ENCODE peak calls at places on chromosomes 7 and 10, in eight cellular contexts. J is HCT116, S is GM23248, P is A549, T is NT2/D1, N is SJSA1, U is neuronal stem cell, L is Peyer's patch. Q is an unnamed sample.

GRCh38 chr10:29731760-29732159 is 97.0 kb upstream of the SVIL start:
- DNase-seq in J (no peak), S (no peak), P (no peak), T (no peak), N (no peak), U (no peak), L (no peak), Q (no peak)

GRCh38 chr7:30596721-30597120 is 2.0 kb downstream of the GARS1 start:
- DNase-seq in J (no peak), S (peak), P (no peak), T (no peak), N (no peak), U (no peak), L (no peak), Q (no peak)

GRCh38 chr10:25615926-25616325 is 318.1 kb upstream of the MYO3A start:
- DNase-seq in J (no peak), S (no peak), P (no peak), T (no peak), N (no peak), U (no peak), L (no peak), Q (no peak)

GRCh38 chr7:17234398-17235021 is 63.9 kb upstream of the AHR start:
- DNase-seq in J (peak), S (peak), P (peak), T (no peak), N (peak), U (no peak), L (no peak), Q (peak)

GRCh38 chr7:82617156-82617555 is 173.6 kb upstream of the CACNA2D1 start:
- DNase-seq in J (no peak), S (no peak), P (no peak), T (no peak), N (no peak), U (no peak), L (no peak), Q (no peak)

GRCh38 chr7:90709501-90710465 is 113.7 kb downstream of the CDK14 start:
- DNase-seq in J (no peak), S (peak), P (no peak), T (no peak), N (no peak), U (no peak), L (no peak), Q (no peak)

GRCh38 chr10:85532821-85533220 is 833.8 kb downstream of the GRID1 start:
- DNase-seq in J (no peak), S (no peak), P (no peak), T (no peak), N (no peak), U (no peak), L (no peak), Q (no peak)

GRCh38 chr10:26437637-26438461 is at the start of gene APBB1IP:
- DNase-seq in J (no peak), S (peak), P (no peak), T (no peak), N (no peak), U (no peak), L (peak), Q (peak)

GRCh38 chr7:151590801-151591771 is 71.4 kb upstream of the RHEB start:
- DNase-seq in J (no peak), S (no peak), P (no peak), T (no peak), N (no peak), U (no peak), L (no peak), Q (no peak)

GRCh38 chr10:124535731-124536495 is 74.3 kb downstream of the LHPP start:
- DNase-seq in J (no peak), S (no peak), P (no peak), T (no peak), N (no peak), U (no peak), L (no peak), Q (no peak)

GRCh38 chr10:24503627-24504320 is 219.9 kb downstream of the ARHGAP21 start:
- DNase-seq in J (peak), S (peak), P (peak), T (peak), N (peak), U (peak), L (no peak), Q (peak)

GRCh38 chr7:144835166-144835611 is 664 bp downstream of the TPK1 start:
- DNase-seq in J (no peak), S (peak), P (peak), T (no peak), N (peak), U (no peak), L (peak), Q (no peak)

GRCh38 chr10:24882047-24882698 is 70.2 kb downstream of the PRTFDC1 start:
- DNase-seq in J (no peak), S (peak), P (no peak), T (no peak), N (no peak), U (no peak), L (no peak), Q (peak)

GRCh38 chr10:13213163-13213562 is 21.0 kb downstream of the UCMA start:
- DNase-seq in J (no peak), S (no peak), P (no peak), T (no peak), N (no peak), U (no peak), L (no peak), Q (no peak)

GRCh38 chr10:73887038-73888015 is 13.0 kb upstream of the CAMK2G start:
- DNase-seq in J (peak), S (peak), P (peak), T (no peak), N (peak), U (no peak), L (peak), Q (no peak)

GRCh38 chr7:92608380-92609322 is 18.5 kb upstream of the FAM133B start:
- DNase-seq in J (no peak), S (no peak), P (no peak), T (peak), N (no peak), U (peak), L (peak), Q (no peak)

GRCh38 chr10:105800626-105801025 is 1159.5 kb downstream of the SORCS3 start:
- DNase-seq in J (no peak), S (no peak), P (no peak), T (no peak), N (no peak), U (no peak), L (no peak), Q (no peak)

GRCh38 chr10:35600193-35600592 is 4.9 kb upstream of the GJD4 start:
- DNase-seq in J (no peak), S (no peak), P (peak), T (no peak), N (no peak), U (no peak), L (no peak), Q (no peak)

GRCh38 chr10:69661414-69662172 is 31.5 kb downstream of the FAM241B start:
- DNase-seq in J (no peak), S (no peak), P (no peak), T (no peak), N (no peak), U (no peak), L (no peak), Q (no peak)

GRCh38 chr10:17292375-17292774 is 64.3 kb downstream of the VIM start:
- DNase-seq in J (no peak), S (peak), P (no peak), T (no peak), N (no peak), U (no peak), L (no peak), Q (no peak)

GRCh38 chr10:59098387-59098786 is 78.1 kb upstream of the PHYHIPL start:
- DNase-seq in J (no peak), S (peak), P (no peak), T (no peak), N (peak), U (no peak), L (no peak), Q (no peak)

GRCh38 chr10:102113956-102114857 is 6.0 kb downstream of the LDB1 start:
- DNase-seq in J (no peak), S (peak), P (no peak), T (no peak), N (peak), U (no peak), L (peak), Q (no peak)

GRCh38 chr7:88985309-88985708 is 189.8 kb upstream of the TEX47 start:
- DNase-seq in J (no peak), S (no peak), P (no peak), T (no peak), N (no peak), U (peak), L (no peak), Q (no peak)

GRCh38 chr10:12337973-12338372 is 11.4 kb upstream of the CAMK1D start:
- DNase-seq in J (no peak), S (no peak), P (no peak), T (no peak), N (peak), U (no peak), L (no peak), Q (no peak)

GRCh38 chr7:29606287-29606721 is 42.7 kb downstream of the PRR15 start:
- DNase-seq in J (no peak), S (peak), P (peak), T (no peak), N (peak), U (no peak), L (peak), Q (no peak)

GRCh38 chr7:139252451-139252850 is 21.4 kb downstream of the UBN2 start:
- DNase-seq in J (no peak), S (peak), P (no peak), T (no peak), N (no peak), U (no peak), L (no peak), Q (no peak)

GRCh38 chr7:111958889-111959288 is 247.3 kb downstream of the DOCK4 start:
- DNase-seq in J (no peak), S (no peak), P (no peak), T (no peak), N (no peak), U (no peak), L (no peak), Q (no peak)

GRCh38 chr7:14389052-14389988 is 399.9 kb upstream of the ETV1 start:
- DNase-seq in J (no peak), S (no peak), P (no peak), T (no peak), N (no peak), U (no peak), L (no peak), Q (no peak)

GRCh38 chr7:23617482-23617881 is 20.3 kb downstream of the CCDC126 start:
- DNase-seq in J (no peak), S (no peak), P (no peak), T (no peak), N (no peak), U (no peak), L (no peak), Q (no peak)

GRCh38 chr7:18700147-18700546 is 204.6 kb downstream of the HDAC9 start:
- DNase-seq in J (peak), S (no peak), P (peak), T (peak), N (no peak), U (no peak), L (no peak), Q (no peak)

GRCh38 chr10:69278446-69278963 is at the start of gene HK1:
- DNase-seq in J (no peak), S (peak), P (no peak), T (peak), N (no peak), U (peak), L (no peak), Q (no peak)

GRCh38 chr7:148078126-148078525 is 512.4 kb upstream of the C7orf33 start:
- DNase-seq in J (no peak), S (no peak), P (no peak), T (no peak), N (no peak), U (no peak), L (no peak), Q (no peak)

GRCh38 chr7:106009511-106010226 is 46.6 kb downstream of the CDHR3 start:
- DNase-seq in J (peak), S (peak), P (peak), T (peak), N (peak), U (peak), L (peak), Q (peak)

GRCh38 chr7:50299163-50299562 is 5.4 kb upstream of the IKZF1 start:
- DNase-seq in J (no peak), S (no peak), P (no peak), T (no peak), N (no peak), U (no peak), L (no peak), Q (no peak)

GRCh38 chr10:72691470-72692056 is 380 bp upstream of the MCU start:
- DNase-seq in J (peak), S (no peak), P (no peak), T (no peak), N (no peak), U (peak), L (no peak), Q (no peak)

GRCh38 chr10:77279207-77279606 is 358.4 kb downstream of the KCNMA1 start:
- DNase-seq in J (no peak), S (peak), P (no peak), T (no peak), N (no peak), U (no peak), L (no peak), Q (no peak)

GRCh38 chr10:130498042-130498441 is 361.9 kb downstream of the GLRX3 start:
- DNase-seq in J (no peak), S (no peak), P (no peak), T (no peak), N (no peak), U (no peak), L (no peak), Q (no peak)

GRCh38 chr10:130495116-130495862 is 359.1 kb downstream of the GLRX3 start:
- DNase-seq in J (no peak), S (no peak), P (no peak), T (no peak), N (no peak), U (no peak), L (no peak), Q (no peak)

GRCh38 chr10:130493446-130494198 is 357.4 kb downstream of the GLRX3 start:
- DNase-seq in J (no peak), S (no peak), P (no peak), T (no peak), N (no peak), U (no peak), L (no peak), Q (no peak)

GRCh38 chr10:130497056-130498010 is 361.1 kb downstream of the GLRX3 start:
- DNase-seq in J (no peak), S (no peak), P (no peak), T (no peak), N (no peak), U (no peak), L (no peak), Q (no peak)

DNA sequence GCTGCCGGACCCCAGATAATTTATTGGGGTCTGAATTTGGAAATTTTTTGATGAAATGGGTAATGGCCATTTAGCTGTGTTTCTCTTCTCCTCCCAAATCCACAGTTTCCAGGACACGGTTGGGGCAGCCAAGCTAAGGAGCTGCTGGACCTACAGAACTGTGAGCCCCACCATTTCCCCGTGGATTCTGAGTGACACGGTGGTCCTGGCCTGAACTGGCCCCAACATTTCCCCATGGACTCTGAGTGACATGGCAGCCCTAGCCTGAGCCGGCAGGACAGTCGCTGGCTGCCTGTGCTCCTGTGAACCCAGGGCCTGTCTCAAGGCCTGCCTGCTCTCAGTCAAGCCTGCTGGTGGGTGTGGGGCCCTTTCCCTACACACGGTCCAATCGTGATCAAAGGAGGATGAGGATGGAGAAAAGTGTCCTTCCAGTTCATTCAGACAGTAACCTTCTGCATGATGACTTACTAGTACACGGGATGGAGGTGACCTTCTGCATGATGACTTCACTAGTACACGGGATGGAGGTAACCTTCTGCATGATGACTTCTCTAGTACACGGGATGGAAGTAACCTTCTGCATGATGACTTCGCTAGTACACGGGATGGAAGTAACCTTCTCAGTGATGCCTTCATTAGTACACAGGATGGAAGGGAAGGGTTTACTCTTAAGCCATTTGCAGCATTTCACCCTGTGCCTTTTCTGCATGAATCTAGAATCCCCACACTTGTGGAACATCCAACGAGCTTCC is 359.9 kb downstream of the GLRX3 start:
- DNase-seq in J (no peak), S (no peak), P (no peak), T (no peak), N (peak), U (no peak), L (peak), Q (no peak)
- H3K4me3 ChIP-seq in J (no peak), S (no peak), P (no peak), T (no peak), N (no peak), U (no peak), L (no peak), Q (no peak)

DNA sequence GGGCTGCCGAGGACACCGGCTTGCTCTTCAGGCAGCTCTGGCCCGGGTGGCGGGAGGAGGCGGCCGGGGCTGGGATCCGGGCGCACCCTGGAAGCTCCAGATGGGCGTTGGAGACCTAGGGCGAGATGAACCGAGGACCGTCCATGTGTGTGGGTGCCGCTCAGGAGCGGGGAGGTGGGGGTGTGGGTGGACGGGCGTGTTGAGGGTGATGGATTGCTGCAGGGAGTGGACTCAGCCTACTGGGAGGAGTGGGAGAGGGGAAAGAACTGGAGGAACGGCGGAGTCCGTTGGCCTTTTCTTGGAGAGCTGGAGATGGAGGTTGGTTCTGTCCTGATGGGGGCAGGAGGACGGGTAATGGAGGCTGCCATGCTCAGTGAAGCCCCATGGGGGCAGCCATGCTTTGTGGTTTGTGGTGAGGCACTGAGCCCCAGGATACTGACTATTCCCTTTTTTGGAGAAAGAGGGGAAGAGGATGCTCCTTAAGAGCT is 27.1 kb downstream of the HIF1AN start:
- DNase-seq in J (no peak), S (peak), P (peak), T (peak), N (no peak), U (no peak), L (no peak), Q (peak)
- H3K4me3 ChIP-seq in J (no peak), S (peak), P (no peak), T (no peak), N (no peak), U (no peak), L (no peak), Q (no peak)

GRCh38 chr10:117535752-117536358 is 6.7 kb upstream of the EMX2 start:
- DNase-seq in J (no peak), S (peak), P (no peak), T (no peak), N (no peak), U (no peak), L (no peak), Q (no peak)
- H3K4me3 ChIP-seq in J (no peak), S (peak), P (peak), T (peak), N (no peak), U (peak), L (no peak), Q (no peak)

GRCh38 chr7:100887186-100887954 is 2.1 kb downstream of the UFSP1 start:
- DNase-seq in J (no peak), S (no peak), P (no peak), T (no peak), N (no peak), U (no peak), L (no peak), Q (peak)

GRCh38 chr7:100889761-100890639 is 485 bp upstream of the UFSP1 start:
- DNase-seq in J (peak), S (peak), P (peak), T (peak), N (peak), U (peak), L (peak), Q (peak)

GRCh38 chr7:100888988-100889760 is at the start of gene UFSP1:
- DNase-seq in J (peak), S (no peak), P (no peak), T (no peak), N (peak), U (no peak), L (peak), Q (no peak)

GRCh38 chr7:100887955-100888481 is 1.5 kb downstream of the UFSP1 start:
- DNase-seq in J (no peak), S (no peak), P (no peak), T (no peak), N (no peak), U (no peak), L (no peak), Q (no peak)

DNA sequence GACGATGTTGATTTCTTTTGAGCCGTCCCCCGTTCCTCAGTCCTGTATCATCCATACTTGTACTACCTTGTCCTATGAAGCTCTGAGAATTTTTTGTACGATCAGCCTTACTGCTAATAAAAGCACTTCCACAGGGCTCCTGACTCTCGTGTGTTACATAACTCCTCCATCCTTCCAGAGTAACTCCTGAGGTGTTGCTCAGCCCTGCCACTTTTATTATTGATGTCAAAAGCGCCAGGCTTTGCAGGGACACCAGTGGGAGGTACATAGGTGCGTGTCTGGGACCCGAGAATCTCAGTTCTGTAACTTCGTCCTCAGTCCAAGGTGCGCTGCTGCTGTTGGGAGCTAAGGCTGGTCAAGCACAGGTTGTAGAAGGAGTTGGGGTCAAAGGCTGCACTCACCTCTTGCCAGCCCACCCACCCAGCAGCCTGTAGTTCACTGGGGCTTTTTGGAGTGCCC is 957 bp downstream of the UFSP1 start:
- DNase-seq in J (no peak), S (peak), P (no peak), T (no peak), N (no peak), U (no peak), L (peak), Q (no peak)
- H3K4me3 ChIP-seq in J (peak), S (peak), P (peak), T (peak), N (peak), U (peak), L (peak), Q (peak)

Q was measured in CD4-positive, alpha-beta memory T cell.